ENCODE peak calls at places on chromosomes 3 and 15, in six cellular contexts. H is IMR-90, E is mucosa of descending colon, A is transverse colon, C is BJ, D is AG04449. Z is an unnamed sample.

GRCh38 chr15:73972984-73973682 is 19.0 kb downstream of the STOML1 start:
- DNase-seq in C (no peak), E (peak), D (no peak), H (peak), A (peak), Z (peak)

GRCh38 chr15:63054281-63054683 is 11.7 kb downstream of the TPM1 start:
- DNase-seq in D (no peak), A (no peak), H (no peak), E (no peak), C (no peak), Z (no peak)

GRCh38 chr15:64006642-64007041 is 39.6 kb downstream of the DAPK2 start:
- DNase-seq in D (no peak), C (no peak), E (peak), H (no peak), A (peak), Z (no peak)

GRCh38 chr3:168249539-168250414 is 154.1 kb upstream of the GOLIM4 start:
- DNase-seq in A (peak), C (peak), E (peak), D (peak), H (peak), Z (peak)

GRCh38 chr3:150467381-150467780 is 59.3 kb downstream of the TSC22D2 start:
- DNase-seq in A (no peak), E (no peak), D (no peak), H (no peak), C (no peak), Z (no peak)

GRCh38 chr15:33834892-33835730 is 133.2 kb upstream of the CHRM5 start:
- DNase-seq in A (no peak), D (no peak), C (no peak), E (no peak), H (no peak), Z (no peak)

GRCh38 chr3:163779396-163780344 is 1298.6 kb downstream of the SI start:
- DNase-seq in H (no peak), A (no peak), E (no peak), D (no peak), C (no peak), Z (no peak)

GRCh38 chr3:190041333-190042041 is 79.2 kb downstream of the P3H2 start:
- DNase-seq in H (peak), C (no peak), A (no peak), D (no peak), E (no peak), Z (no peak)

GRCh38 chr15:49421991-49422390 is 1.1 kb upstream of the FGF7 start:
- DNase-seq in C (no peak), A (peak), H (peak), E (peak), D (no peak), Z (peak)

GRCh38 chr3:123778991-123779622 is 105.0 kb downstream of the MYLK start:
- DNase-seq in C (no peak), H (no peak), A (no peak), E (no peak), D (no peak), Z (no peak)

GRCh38 chr15:59609730-59610712 is 1.6 kb upstream of the GCNT3 start:
- DNase-seq in C (no peak), H (no peak), A (peak), D (no peak), E (no peak), Z (no peak)

GRCh38 chr3:51682079-51682478 is 11.0 kb downstream of the TEX264 start:
- DNase-seq in E (peak), A (peak), H (peak), D (peak), C (peak), Z (no peak)

GRCh38 chr15:65824031-65824743 is 32.1 kb upstream of the DENND4A start:
- DNase-seq in E (peak), H (peak), C (no peak), D (no peak), A (peak), Z (no peak)

GRCh38 chr3:154015307-154015706 is 105.9 kb upstream of the ARHGEF26 start:
- DNase-seq in A (no peak), C (no peak), D (no peak), H (no peak), E (no peak), Z (no peak)

GRCh38 chr15:37086120-37086519 is 14.2 kb downstream of the MEIS2 start:
- DNase-seq in D (no peak), A (no peak), E (no peak), C (no peak), H (no peak), Z (no peak)

GRCh38 chr15:89912145-89912673 is 543 bp downstream of the ARPIN start:
- DNase-seq in H (no peak), D (no peak), E (peak), C (no peak), A (peak), Z (peak)

GRCh38 chr3:10380906-10381795 is 60.2 kb upstream of the SEC13 start:
- DNase-seq in E (no peak), A (no peak), C (no peak), H (no peak), D (no peak), Z (no peak)

GRCh38 chr15:95937128-95937528 is 393.4 kb upstream of the NR2F2 start:
- DNase-seq in E (no peak), H (peak), C (no peak), A (no peak), D (no peak), Z (no peak)

GRCh38 chr3:100185847-100186246 is 71.5 kb upstream of the FILIP1L start:
- DNase-seq in A (no peak), E (no peak), H (no peak), D (no peak), C (no peak), Z (no peak)

GRCh38 chr3:141096981-141097380 is 45.8 kb downstream of the SPSB4 start:
- DNase-seq in D (no peak), C (no peak), H (no peak), A (no peak), E (no peak), Z (no peak)

GRCh38 chr3:138395865-138396751 is 38.3 kb upstream of the ESYT3 start:
- DNase-seq in D (no peak), C (no peak), E (no peak), A (no peak), H (no peak), Z (no peak)

GRCh38 chr3:138398791-138399575 is 35.4 kb upstream of the ESYT3 start:
- DNase-seq in C (no peak), H (no peak), A (no peak), E (no peak), D (no peak), Z (no peak)

GRCh38 chr3:138396752-138397410 is 37.5 kb upstream of the ESYT3 start:
- DNase-seq in H (no peak), A (no peak), E (no peak), D (no peak), C (no peak), Z (no peak)

GRCh38 chr3:138399766-138400165 is 34.6 kb upstream of the ESYT3 start:
- DNase-seq in D (no peak), A (no peak), C (no peak), H (no peak), E (no peak), Z (no peak)

GRCh38 chr3:138397983-138398382 is 36.4 kb upstream of the ESYT3 start:
- DNase-seq in C (no peak), E (no peak), D (no peak), H (no peak), A (no peak), Z (no peak)
- TF ChIP-seq CTCF in C (peak), E (no peak), D (peak), H (no peak), A (no peak), Z (no peak)

GRCh38 chr3:48301020-48301813 is 32.2 kb downstream of the SPINK8 start:
- DNase-seq in A (peak), E (peak), H (peak), D (peak), C (peak), Z (peak)
- TF ChIP-seq CTCF in A (no peak), E (no peak), H (no peak), D (no peak), C (no peak), Z (no peak)

DNA sequence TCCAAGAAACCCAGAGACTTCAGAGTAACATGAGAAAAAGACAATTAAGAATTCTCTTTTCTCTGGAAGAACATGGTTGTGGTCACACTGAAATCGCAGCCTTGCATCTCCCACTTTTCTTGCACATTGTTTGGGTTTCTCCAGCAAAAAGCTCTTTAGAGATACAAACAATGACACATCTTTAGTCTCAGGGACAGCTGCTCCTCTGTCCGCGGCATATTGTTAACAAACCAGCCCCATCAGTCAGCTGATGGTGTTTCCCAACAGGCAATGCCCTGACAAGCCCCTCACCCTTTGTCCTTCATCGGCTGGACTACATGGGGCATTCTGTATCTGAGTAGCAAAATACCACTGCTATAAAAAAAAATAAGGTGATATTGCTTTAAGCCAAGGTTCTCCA is 53.4 kb downstream of the UMPS start:
- DNase-seq in C (no peak), E (no peak), D (no peak), H (peak), A (no peak), Z (no peak)
- TF ChIP-seq CTCF in C (no peak), E (no peak), D (no peak), H (no peak), A (no peak), Z (no peak)

GRCh38 chr3:180036678-180037455 is at the start of gene PEX5L:
- DNase-seq in C (no peak), E (peak), D (no peak), H (peak), A (no peak), Z (peak)
- TF ChIP-seq CTCF in C (no peak), E (no peak), D (no peak), H (no peak), A (no peak), Z (no peak)

DNA sequence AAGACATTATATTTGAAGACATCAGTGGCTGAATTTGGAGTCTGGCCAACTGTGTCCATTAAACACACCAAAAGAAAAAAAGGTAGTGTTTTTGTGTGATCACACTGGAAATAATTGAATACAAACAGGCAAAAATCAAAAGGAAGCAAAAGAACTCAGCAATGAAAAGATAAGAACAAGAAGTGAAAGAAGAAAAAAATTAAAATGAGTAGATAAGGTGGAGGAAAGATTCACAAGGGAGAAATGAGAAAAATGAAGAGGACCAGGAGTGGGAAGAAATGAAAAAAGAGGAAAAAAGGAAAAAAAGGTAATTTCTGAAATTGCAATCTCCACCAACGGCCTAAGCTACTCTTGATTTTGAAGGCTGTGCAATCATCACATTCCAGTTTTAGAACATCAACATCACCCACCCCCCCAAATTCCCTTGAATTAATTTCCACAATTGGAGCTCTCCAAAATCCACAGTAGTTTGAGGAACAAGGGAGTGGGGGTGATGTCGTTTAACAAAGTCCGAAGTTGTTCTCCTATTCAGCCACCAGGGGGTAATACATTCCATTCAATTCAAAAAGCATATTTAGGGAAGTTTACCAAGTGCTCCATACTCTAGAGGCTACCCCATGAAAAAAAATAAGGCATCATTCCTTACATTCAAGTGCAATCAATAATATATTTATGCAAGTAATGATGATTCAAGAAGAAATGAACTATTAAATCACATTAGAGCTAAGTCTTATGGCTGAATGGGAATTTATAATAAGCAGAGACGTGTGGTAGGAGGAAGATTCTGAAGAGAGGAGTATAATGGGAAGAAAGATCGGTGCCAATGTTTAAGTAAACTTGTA is 37.4 kb downstream of the ZNF860 start:
- DNase-seq in A (no peak), C (no peak), H (peak), E (peak), D (no peak), Z (no peak)
- TF ChIP-seq CTCF in A (peak), C (peak), H (peak), E (peak), D (peak), Z (peak)

DNA sequence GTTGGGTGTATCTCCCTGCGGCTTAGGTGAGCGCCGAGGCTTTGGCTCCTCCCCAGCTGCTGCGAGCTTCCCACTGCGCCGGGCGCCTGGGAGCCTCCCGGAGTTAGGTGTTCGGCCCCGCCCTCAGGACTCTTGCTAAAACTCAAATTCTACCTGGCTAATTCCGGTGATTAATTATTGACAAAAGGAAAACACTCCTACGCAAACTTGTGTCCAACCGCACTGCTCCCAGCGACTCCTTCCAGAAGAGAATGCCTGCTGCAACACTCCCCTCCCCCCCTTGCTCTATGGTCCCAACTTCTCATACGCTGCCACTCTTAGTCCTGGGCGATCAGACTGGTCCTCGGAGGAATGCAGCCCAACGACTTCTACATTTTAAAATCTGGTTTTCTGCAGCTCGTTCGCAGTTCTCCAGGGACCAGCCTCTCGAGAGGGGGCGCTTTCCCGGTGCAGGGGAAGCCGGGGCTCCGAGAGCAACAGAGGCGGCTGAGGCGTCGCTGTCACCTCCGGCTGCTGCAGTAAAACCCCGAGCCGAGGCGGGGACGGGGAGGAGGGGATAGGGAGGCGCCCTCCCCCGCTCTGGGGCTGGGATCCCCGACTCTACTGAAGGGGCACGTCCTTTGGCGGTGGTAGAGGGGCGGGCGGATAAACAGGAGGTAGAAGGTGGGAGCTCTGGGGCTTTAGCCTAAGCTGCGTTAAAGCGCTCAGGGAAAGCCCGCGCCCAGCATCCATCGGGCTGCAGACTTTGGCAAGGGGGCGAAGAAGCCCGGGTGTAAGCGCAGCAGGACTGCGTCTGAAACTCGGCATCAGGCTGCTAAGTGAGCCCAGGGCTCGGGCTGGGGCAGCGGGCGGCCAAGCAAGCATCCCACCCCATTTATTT is at the start of gene SPTSSB:
- DNase-seq in D (no peak), A (peak), E (peak), C (no peak), H (no peak), Z (peak)
- TF ChIP-seq CTCF in D (peak), A (no peak), E (no peak), C (peak), H (peak), Z (no peak)

DNA sequence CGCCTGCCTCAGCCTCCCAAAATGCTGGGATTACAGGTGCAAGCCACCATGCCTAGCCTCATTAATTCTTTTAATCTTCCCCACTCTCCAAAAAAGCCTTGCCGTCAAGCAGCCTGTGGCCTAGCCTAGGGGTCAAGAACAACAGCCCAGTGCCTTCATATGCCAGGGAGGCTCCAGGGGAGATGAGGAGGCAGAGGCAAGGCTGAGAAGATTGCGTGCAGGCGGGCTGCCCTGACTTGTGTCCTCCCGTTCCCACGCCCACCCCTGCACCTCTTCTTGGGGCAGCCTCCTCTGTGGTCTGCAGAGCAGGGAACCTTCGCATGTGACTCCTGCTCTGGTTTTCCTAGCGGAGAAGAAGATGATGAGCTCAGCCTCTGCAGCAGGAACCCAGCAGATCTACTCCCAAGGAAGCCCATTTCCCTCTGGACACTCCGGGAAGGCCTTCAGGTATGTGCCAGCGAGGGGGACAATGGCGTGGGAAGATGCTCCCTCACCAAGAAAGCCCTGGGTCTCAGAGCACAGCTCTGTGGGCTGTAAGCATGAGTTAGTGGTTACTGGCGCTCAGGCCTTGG is 118.5 kb upstream of the ABHD17C start:
- DNase-seq in H (no peak), A (no peak), C (no peak), D (no peak), E (no peak), Z (no peak)
- TF ChIP-seq CTCF in H (no peak), A (no peak), C (no peak), D (no peak), E (no peak), Z (no peak)

DNA sequence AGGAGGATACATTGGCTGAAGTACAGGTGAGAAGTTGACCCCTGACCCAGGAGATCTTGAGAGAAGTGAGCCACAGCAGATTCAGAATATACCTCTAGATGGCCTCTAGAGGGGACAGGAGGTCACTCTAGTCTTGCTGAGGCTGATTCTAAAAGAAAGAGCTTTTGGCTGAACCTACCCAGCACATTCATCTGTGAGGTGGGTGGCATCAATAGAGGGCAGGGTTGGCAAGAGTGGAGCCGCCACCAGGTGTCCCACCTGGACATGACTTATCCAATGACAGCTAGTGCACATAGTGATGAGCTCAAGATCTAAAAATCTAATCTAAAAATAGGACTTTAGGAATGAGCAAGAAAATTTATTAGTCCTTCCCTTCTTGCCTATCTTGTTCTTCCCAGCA is 51.6 kb downstream of the CYP19A1 start:
- DNase-seq in D (no peak), C (no peak), H (no peak), A (no peak), E (peak), Z (no peak)
- TF ChIP-seq CTCF in D (no peak), C (no peak), H (no peak), A (peak), E (no peak), Z (peak)

GRCh38 chr3:166199491-166199890 is 362.3 kb upstream of the BCHE start:
- DNase-seq in E (no peak), A (no peak), D (no peak), H (no peak), C (no peak), Z (no peak)

GRCh38 chr3:166201476-166201875 is 364.3 kb upstream of the BCHE start:
- DNase-seq in E (no peak), D (no peak), H (no peak), A (no peak), C (no peak), Z (no peak)

GRCh38 chr3:166205158-166205557 is 367.9 kb upstream of the BCHE start:
- DNase-seq in D (no peak), C (no peak), H (no peak), A (no peak), E (no peak), Z (no peak)
- TF ChIP-seq CTCF in D (no peak), C (no peak), H (no peak), A (no peak), E (no peak), Z (no peak)

GRCh38 chr15:48358229-48358641 is 27.0 kb downstream of the DUT start:
- DNase-seq in H (peak), A (no peak), C (no peak), E (no peak), D (no peak), Z (no peak)
- TF ChIP-seq CTCF in H (peak), A (peak), C (peak), E (no peak), D (peak), Z (peak)

Z was measured in lower lobe of right lung.